ENCODE peak calls at places on chromosomes 7 and 10, in five cellular contexts. B, S, D, T and E are unnamed samples.

GRCh38 chr7:74283858-74284447 is 5.3 kb upstream of the CLIP2 start:
- ATAC-seq in B (no peak), S (peak), D (peak), T (no peak), E (no peak)

GRCh38 chr10:46247808-46248569 is 38.8 kb upstream of the ANTXRL start:
- ATAC-seq in B (peak), S (peak), D (no peak), T (no peak), E (peak)

GRCh38 chr10:75228278-75228677 is 7.5 kb downstream of the COMTD1 start:
- ATAC-seq in B (no peak), S (no peak), D (no peak), T (no peak), E (no peak)

GRCh38 chr7:112579388-112579787 is 98.6 kb downstream of the LSMEM1 start:
- ATAC-seq in B (no peak), S (no peak), D (no peak), T (no peak), E (no peak)

GRCh38 chr7:140214075-140214684 is 37.4 kb upstream of the KDM7A start:
- ATAC-seq in B (no peak), S (peak), D (no peak), T (peak), E (peak)

GRCh38 chr10:84075226-84076046 is 63.9 kb upstream of the GHITM start:
- ATAC-seq in B (no peak), S (no peak), D (no peak), T (peak), E (peak)

GRCh38 chr7:151430391-151431205 is 9.3 kb downstream of the CRYGN start:
- ATAC-seq in B (no peak), S (no peak), D (no peak), T (no peak), E (no peak)

GRCh38 chr7:25296086-25296485 is 67.8 kb upstream of the NPVF start:
- ATAC-seq in B (no peak), S (no peak), D (no peak), T (no peak), E (no peak)

GRCh38 chr10:72257051-72257892 is 16.5 kb upstream of the DDIT4 start:
- ATAC-seq in B (peak), S (no peak), D (peak), T (peak), E (no peak)

GRCh38 chr10:24223953-24224352 is 15.0 kb downstream of the KIAA1217 start:
- ATAC-seq in B (no peak), S (no peak), D (no peak), T (peak), E (no peak)

GRCh38 chr10:86163522-86164215 is 202.9 kb downstream of the GRID1 start:
- ATAC-seq in B (no peak), S (peak), D (no peak), T (no peak), E (no peak)

GRCh38 chr7:131364767-131365344 is 37.2 kb downstream of the MKLN1 start:
- ATAC-seq in B (no peak), S (no peak), D (peak), T (no peak), E (no peak)

GRCh38 chr10:119359025-119359424 is 151.7 kb downstream of the GRK5 start:
- ATAC-seq in B (no peak), S (no peak), D (no peak), T (no peak), E (no peak)

GRCh38 chr7:74063646-74064045 is 20.0 kb upstream of the LIMK1 start:
- ATAC-seq in B (no peak), S (no peak), D (no peak), T (no peak), E (no peak)

GRCh38 chr10:98363188-98363587 is 51.8 kb downstream of the PYROXD2 start:
- ATAC-seq in B (no peak), S (no peak), D (no peak), T (no peak), E (no peak)

GRCh38 chr10:23096814-23097549 is 1.6 kb downstream of the MSRB2 start:
- ATAC-seq in B (no peak), S (no peak), D (no peak), T (peak), E (peak)

GRCh38 chr7:100208911-100209408 is 10.8 kb upstream of the PVRIG start:
- ATAC-seq in B (peak), S (no peak), D (peak), T (no peak), E (no peak)

GRCh38 chr7:135238112-135238744 is 4.6 kb downstream of the STRA8 start:
- ATAC-seq in B (peak), S (peak), D (peak), T (no peak), E (no peak)

GRCh38 chr7:44045226-44046014 is 918 bp downstream of the DBNL start:
- ATAC-seq in B (peak), S (peak), D (peak), T (no peak), E (peak)

GRCh38 chr10:124755581-124755980 is 11.4 kb upstream of the FAM53B start:
- ATAC-seq in B (no peak), S (no peak), D (no peak), T (no peak), E (no peak)

GRCh38 chr7:43764039-43764789 is 5.7 kb downstream of the BLVRA start:
- ATAC-seq in B (peak), S (peak), D (peak), T (peak), E (peak)

GRCh38 chr7:80699656-80700318 is 61.3 kb downstream of the CD36 start:
- ATAC-seq in B (no peak), S (no peak), D (no peak), T (peak), E (no peak)

DNA sequence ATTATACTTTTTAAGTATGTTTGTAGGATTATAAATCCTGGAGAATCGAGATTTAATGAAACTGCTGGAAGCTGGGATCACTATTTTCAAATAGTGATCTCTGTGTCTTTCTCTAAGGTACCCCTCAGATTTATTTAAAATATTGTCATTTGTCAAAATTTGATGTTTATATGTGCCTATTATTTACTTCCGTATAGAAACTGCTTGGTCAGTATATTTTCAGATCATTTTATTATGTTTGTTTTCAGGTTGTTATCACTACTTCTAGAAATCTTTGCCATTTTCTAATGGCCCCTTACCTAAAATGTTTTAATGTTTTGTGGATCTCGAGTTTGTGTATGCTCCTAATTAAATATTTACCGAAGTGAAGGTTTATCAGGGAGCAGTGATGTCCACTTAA is 183.7 kb downstream of the SND1 start:
- ATAC-seq in B (no peak), S (no peak), D (no peak), T (no peak), E (no peak)
- TF ChIP-seq EP300 in B (no peak), S (no peak), D (no peak), T (no peak), E (no peak)

DNA sequence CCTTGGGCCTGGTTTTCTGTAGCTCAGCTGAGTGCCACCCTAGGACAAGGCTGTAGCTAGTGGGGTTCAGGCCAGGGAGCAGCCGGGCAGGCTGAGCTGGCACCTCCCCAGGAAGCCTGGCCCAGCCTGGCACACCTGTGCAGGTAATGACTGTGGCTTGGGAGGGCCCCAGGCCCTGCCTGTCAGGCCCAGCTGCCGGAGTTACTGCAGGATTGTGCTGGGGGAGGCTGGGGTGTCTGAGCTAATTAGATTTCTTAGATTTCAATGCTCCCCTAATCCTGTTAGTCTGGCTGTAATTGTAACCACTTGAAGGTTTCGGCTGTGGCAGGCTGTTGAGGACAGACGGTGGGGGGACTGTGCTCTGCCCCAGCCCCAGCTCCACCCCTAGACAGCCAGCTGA is 6.0 kb downstream of the ZMIZ1 start:
- ATAC-seq in B (no peak), S (no peak), D (no peak), T (no peak), E (no peak)
- TF ChIP-seq POLR2AphosphoS5 in B (no peak), S (no peak), D (no peak), T (no peak), E (no peak)

GRCh38 chr10:6473430-6473829 is 106.6 kb downstream of the PRKCQ start:
- ATAC-seq in B (peak), S (no peak), D (peak), T (no peak), E (no peak)
- TF ChIP-seq EP300 in B (peak), S (no peak), D (peak), T (no peak), E (no peak)

GRCh38 chr7:129169705-129170319 is 18.6 kb upstream of the SMO start:
- ATAC-seq in B (no peak), S (no peak), D (peak), T (peak), E (no peak)
- TF ChIP-seq POLR2AphosphoS5 in B (no peak), S (no peak), D (peak), T (no peak), E (no peak)